ENCODE peak calls at places on chromosome 19, in five cellular contexts. One of them, this sample, is unnamed.

GRCh38 chr19:37817180-37817911 is 38.0 kb upstream of the ZNF573 start:
- DNase-seq in H1: peak
- DNase-seq in A549: no peak
- DNase-seq in WTC11: peak
- DNase-seq in HepG2: no peak
- DNase-seq in this sample: peak

GRCh38 chr19:13172335-13173128 is 22.3 kb downstream of the IER2 start:
- DNase-seq in H1: no peak
- DNase-seq in A549: peak
- DNase-seq in WTC11: no peak
- DNase-seq in HepG2: no peak
- DNase-seq in this sample: peak

GRCh38 chr19:1106841-1107654 is 3.3 kb downstream of the GPX4 start:
- DNase-seq in H1: no peak
- DNase-seq in A549: no peak
- DNase-seq in WTC11: no peak
- DNase-seq in HepG2: peak
- DNase-seq in this sample: peak

GRCh38 chr19:12834976-12835757 is 788 bp upstream of the RTBDN start:
- DNase-seq in H1: peak
- DNase-seq in A549: no peak
- DNase-seq in WTC11: peak
- DNase-seq in HepG2: no peak
- DNase-seq in this sample: no peak

GRCh38 chr19:58154287-58154678 is 3.7 kb upstream of the ZNF329 start:
- DNase-seq in H1: no peak
- DNase-seq in A549: no peak
- DNase-seq in WTC11: peak
- DNase-seq in HepG2: peak
- DNase-seq in this sample: peak

GRCh38 chr19:51514866-51515481 is 13.4 kb upstream of the SIGLEC12 start:
- DNase-seq in H1: no peak
- DNase-seq in A549: peak
- DNase-seq in WTC11: no peak
- DNase-seq in HepG2: peak
- DNase-seq in this sample: peak

GRCh38 chr19:778910-779653 is 18.2 kb upstream of the PTBP1 start:
- DNase-seq in H1: no peak
- DNase-seq in A549: peak
- DNase-seq in WTC11: no peak
- DNase-seq in HepG2: peak
- DNase-seq in this sample: peak

GRCh38 chr19:46191972-46192371 is 37.6 kb upstream of the IGFL1 start:
- DNase-seq in H1: no peak
- DNase-seq in A549: no peak
- DNase-seq in WTC11: no peak
- DNase-seq in HepG2: no peak
- DNase-seq in this sample: no peak

GRCh38 chr19:24166055-24166454 is 79.1 kb downstream of the ZNF254 start:
- DNase-seq in H1: no peak
- DNase-seq in A549: no peak
- DNase-seq in WTC11: no peak
- DNase-seq in HepG2: no peak
- DNase-seq in this sample: peak

GRCh38 chr19:45117666-45118065 is 24.7 kb downstream of the PPP1R37 start:
- DNase-seq in H1: no peak
- DNase-seq in A549: no peak
- DNase-seq in WTC11: no peak
- DNase-seq in HepG2: no peak
- DNase-seq in this sample: no peak

DNA sequence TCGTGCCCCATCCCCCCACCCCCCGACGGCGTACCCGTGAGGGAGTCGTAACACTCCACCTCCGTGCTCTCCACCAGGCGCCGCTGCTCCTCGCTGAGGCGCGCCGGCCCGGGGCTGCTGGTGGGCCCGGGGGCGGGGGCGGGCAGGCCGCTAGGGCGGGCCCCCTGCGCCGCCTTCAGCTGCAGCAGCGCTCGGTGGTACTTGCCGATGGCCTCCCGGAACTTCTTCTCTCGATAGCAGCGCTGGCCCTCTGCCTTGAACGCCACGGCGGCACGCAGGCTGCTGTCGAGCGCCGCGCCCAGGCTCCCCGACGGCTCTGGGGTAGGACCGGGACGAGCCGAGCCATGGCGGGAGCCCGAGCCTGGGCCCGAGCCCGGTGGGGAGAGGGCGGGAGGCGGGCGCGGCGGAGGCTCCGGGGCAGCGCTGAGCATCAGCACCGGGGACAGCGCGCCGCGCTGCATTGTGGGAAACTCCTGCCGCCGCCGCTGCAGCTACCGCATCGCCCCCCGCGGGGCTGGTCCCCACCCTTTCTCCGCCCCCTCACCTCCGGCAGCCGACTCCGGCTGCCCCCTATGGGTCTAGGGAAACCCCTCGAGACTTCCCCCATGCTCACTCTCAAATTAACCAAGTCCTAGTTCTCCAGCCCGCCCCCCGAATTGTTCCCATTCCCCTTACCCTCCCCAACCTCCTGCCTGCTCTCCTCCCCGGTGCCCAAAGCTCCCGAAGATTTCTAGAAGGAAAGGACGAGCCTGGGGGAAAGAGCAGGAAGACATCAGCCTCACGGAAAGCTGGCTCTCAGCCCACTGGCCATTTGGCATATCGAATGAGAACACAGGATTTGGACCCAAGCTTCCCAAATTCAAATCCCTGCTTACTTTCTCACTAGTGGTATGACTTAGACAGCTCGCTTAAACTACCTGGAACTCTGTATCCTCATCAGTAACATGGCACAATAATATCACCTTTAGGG is at the start of gene TTC9B:
- DNase-seq in H1: peak
- DNase-seq in A549: no peak
- DNase-seq in WTC11: peak
- DNase-seq in HepG2: no peak
- DNase-seq in this sample: no peak
- TF ChIP-seq USF2 in H1: no peak
- TF ChIP-seq USF2 in A549: no peak
- TF ChIP-seq USF2 in WTC11: peak
- TF ChIP-seq USF2 in HepG2: no peak
- TF ChIP-seq USF2 in this sample: no peak

GRCh38 chr19:10694706-10695105 is 6.5 kb upstream of the QTRT1 start:
- DNase-seq in H1: no peak
- DNase-seq in A549: no peak
- DNase-seq in WTC11: no peak
- DNase-seq in HepG2: no peak
- DNase-seq in this sample: no peak

GRCh38 chr19:10701955-10702307 is 692 bp downstream of the QTRT1 start:
- DNase-seq in H1: no peak
- DNase-seq in A549: no peak
- DNase-seq in WTC11: peak
- DNase-seq in HepG2: peak
- DNase-seq in this sample: no peak

GRCh38 chr19:10695401-10696398 is 5.5 kb upstream of the QTRT1 start:
- DNase-seq in H1: peak
- DNase-seq in A549: peak
- DNase-seq in WTC11: peak
- DNase-seq in HepG2: peak
- DNase-seq in this sample: peak

GRCh38 chr19:10699650-10700335 is 1.4 kb upstream of the QTRT1 start:
- DNase-seq in H1: peak
- DNase-seq in A549: peak
- DNase-seq in WTC11: peak
- DNase-seq in HepG2: peak
- DNase-seq in this sample: peak
- TF ChIP-seq USF2 in H1: no peak
- TF ChIP-seq USF2 in A549: no peak
- TF ChIP-seq USF2 in WTC11: no peak
- TF ChIP-seq USF2 in HepG2: no peak
- TF ChIP-seq USF2 in this sample: no peak

GRCh38 chr19:10896851-10897526 is 25.6 kb downstream of the CARM1 start:
- DNase-seq in H1: no peak
- DNase-seq in A549: no peak
- DNase-seq in WTC11: no peak
- DNase-seq in HepG2: peak
- DNase-seq in this sample: peak
- TF ChIP-seq USF2 in H1: no peak
- TF ChIP-seq USF2 in A549: no peak
- TF ChIP-seq USF2 in WTC11: no peak
- TF ChIP-seq USF2 in HepG2: no peak
- TF ChIP-seq USF2 in this sample: no peak

DNA sequence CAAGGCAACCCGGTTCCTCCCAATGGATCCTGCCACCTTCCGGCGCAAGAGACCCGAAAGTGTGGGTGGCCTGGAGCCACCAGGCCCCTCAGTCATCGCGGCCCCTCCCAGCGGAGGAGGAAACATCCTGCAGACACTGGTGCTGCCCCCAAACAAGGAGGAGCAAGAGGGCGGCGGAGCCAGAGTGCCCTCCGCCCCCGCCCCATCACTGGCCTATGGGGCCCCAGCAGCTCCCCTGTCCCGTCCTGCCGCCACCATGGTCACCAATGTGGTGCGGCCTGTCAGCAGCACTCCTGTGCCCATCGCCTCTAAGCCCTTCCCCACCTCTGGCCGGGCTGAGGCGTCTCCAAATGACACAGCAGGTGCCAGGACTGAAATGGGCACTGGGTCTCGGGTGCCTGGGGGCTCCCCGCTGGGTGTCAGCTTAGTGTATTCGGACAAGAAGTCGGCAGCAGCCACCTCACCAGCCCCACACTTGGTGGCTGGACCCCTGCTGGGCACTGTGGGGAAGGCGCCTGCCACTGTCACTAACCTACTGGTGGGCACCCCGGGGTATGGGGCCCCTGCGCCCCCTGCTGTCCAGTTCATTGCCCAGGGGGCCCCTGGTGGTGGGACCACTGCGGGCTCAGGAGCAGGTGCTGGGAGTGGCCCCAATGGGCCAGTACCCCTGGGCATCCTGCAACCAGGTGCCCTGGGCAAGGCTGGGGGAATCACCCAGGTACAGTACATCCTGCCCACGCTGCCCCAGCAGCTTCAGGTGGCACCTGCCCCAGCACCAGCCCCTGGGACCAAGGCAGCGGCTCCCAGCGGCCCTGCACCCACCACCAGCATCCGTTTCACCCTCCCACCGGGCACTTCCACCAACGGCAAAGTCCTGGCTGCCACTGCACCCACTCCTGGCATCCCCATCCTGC is 11.2 kb upstream of the PRR19 start:
- DNase-seq in H1: peak
- DNase-seq in A549: peak
- DNase-seq in WTC11: no peak
- DNase-seq in HepG2: peak
- DNase-seq in this sample: no peak
- TF ChIP-seq USF2 in H1: no peak
- TF ChIP-seq USF2 in A549: no peak
- TF ChIP-seq USF2 in WTC11: no peak
- TF ChIP-seq USF2 in HepG2: no peak
- TF ChIP-seq USF2 in this sample: no peak

GRCh38 chr19:30174357-30174645 is 197.9 kb upstream of the ZNF536 start:
- DNase-seq in H1: no peak
- DNase-seq in A549: no peak
- DNase-seq in WTC11: no peak
- DNase-seq in HepG2: no peak
- DNase-seq in this sample: no peak
- TF ChIP-seq USF2 in H1: no peak
- TF ChIP-seq USF2 in A549: no peak
- TF ChIP-seq USF2 in WTC11: no peak
- TF ChIP-seq USF2 in HepG2: no peak
- TF ChIP-seq USF2 in this sample: no peak

GRCh38 chr19:4871711-4872110 is 4.2 kb upstream of the PLIN3 start:
- DNase-seq in H1: no peak
- DNase-seq in A549: no peak
- DNase-seq in WTC11: no peak
- DNase-seq in HepG2: no peak
- DNase-seq in this sample: no peak

GRCh38 chr19:4870025-4870700 is 2.7 kb upstream of the PLIN3 start:
- DNase-seq in H1: no peak
- DNase-seq in A549: peak
- DNase-seq in WTC11: no peak
- DNase-seq in HepG2: peak
- DNase-seq in this sample: peak

GRCh38 chr19:4868286-4868834 is 893 bp upstream of the PLIN3 start:
- DNase-seq in H1: no peak
- DNase-seq in A549: no peak
- DNase-seq in WTC11: no peak
- DNase-seq in HepG2: no peak
- DNase-seq in this sample: no peak

GRCh38 chr19:4866595-4867424 is 657 bp downstream of the PLIN3 start:
- DNase-seq in H1: peak
- DNase-seq in A549: peak
- DNase-seq in WTC11: peak
- DNase-seq in HepG2: peak
- DNase-seq in this sample: peak

DNA sequence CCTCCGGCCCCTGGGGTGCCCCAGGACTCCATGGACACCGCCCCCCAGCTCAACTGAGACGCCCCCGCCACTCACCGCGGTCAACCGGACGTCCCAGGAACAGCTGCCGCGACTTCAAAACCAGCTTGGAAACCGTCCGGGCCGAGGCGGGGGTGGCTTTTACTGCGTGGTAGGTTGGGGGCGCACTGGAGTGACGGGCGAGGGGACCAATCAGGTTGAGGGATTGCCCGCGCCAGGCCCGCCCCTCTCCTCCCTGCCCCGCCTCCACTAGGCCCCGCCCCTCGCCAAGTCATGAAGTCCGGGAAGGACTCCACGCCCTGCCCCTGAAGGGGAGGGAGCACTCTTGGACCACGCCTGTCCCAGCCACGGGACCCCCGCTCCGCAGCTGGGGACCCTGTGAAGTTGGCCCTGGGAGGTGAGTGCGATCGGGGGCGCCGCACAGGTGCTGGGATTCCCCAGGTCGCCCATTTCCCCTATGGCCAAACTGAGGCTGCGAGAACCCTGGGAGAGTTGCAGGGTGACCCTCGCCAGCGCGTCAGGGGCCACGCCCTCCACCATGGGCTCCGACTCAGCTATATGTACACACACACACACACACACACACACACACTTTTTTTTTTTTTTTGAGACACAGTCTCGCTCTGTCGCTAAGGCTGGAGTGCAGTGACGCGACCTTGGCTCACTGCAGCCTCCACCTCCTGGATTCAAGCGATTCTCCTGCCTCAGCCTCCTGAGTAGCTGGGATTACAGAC is at the start of gene PLIN3:
- DNase-seq in H1: peak
- DNase-seq in A549: peak
- DNase-seq in WTC11: peak
- DNase-seq in HepG2: peak
- DNase-seq in this sample: peak
- TF ChIP-seq USF2 in H1: no peak
- TF ChIP-seq USF2 in A549: no peak
- TF ChIP-seq USF2 in WTC11: no peak
- TF ChIP-seq USF2 in HepG2: no peak
- TF ChIP-seq USF2 in this sample: no peak

This sample was measured in IMR-90.